ENCODE peak calls at places on chromosomes 11 and 22, in six cellular contexts. One of them, this sample, is unnamed.

GRCh38 chr22:35540600-35541253 is at the start of gene RASD2:
- DNase-seq in K562: peak; percentile 14
- DNase-seq in endothelial cell of umbilical vein: no peak
- DNase-seq in NB4: peak; percentile 55
- DNase-seq in HepG2: no peak
- DNase-seq in A549: peak; percentile 57
- DNase-seq in this sample: no peak

GRCh38 chr11:14075118-14075601 is 112.6 kb downstream of the SPON1 start:
- DNase-seq in HepG2: no peak
- DNase-seq in endothelial cell of umbilical vein: no peak
- DNase-seq in NB4: peak; percentile 12
- DNase-seq in K562: no peak
- DNase-seq in A549: no peak
- DNase-seq in this sample: no peak

GRCh38 chr11:103035656-103036434 is 56.1 kb downstream of the DCUN1D5 start:
- DNase-seq in endothelial cell of umbilical vein: peak; percentile 91
- DNase-seq in A549: peak; percentile 69
- DNase-seq in NB4: peak; percentile 86
- DNase-seq in HepG2: peak; percentile 53
- DNase-seq in K562: peak; percentile 72
- DNase-seq in this sample: peak; percentile 55

GRCh38 chr11:120912504-120912903 is 111.4 kb upstream of the TBCEL start:
- DNase-seq in A549: peak; percentile 51
- DNase-seq in K562: peak; percentile 26
- DNase-seq in NB4: peak; percentile 48
- DNase-seq in HepG2: peak; percentile 36
- DNase-seq in endothelial cell of umbilical vein: peak; percentile 26
- DNase-seq in this sample: no peak

GRCh38 chr11:72144807-72145565 is 9.5 kb downstream of the FOLR3 start:
- DNase-seq in HepG2: no peak
- DNase-seq in A549: peak; percentile 48
- DNase-seq in endothelial cell of umbilical vein: no peak
- DNase-seq in NB4: no peak
- DNase-seq in K562: no peak
- DNase-seq in this sample: no peak

GRCh38 chr22:30305906-30306628 is 16.8 kb upstream of the CASTOR1 start:
- DNase-seq in HepG2: no peak
- DNase-seq in A549: no peak
- DNase-seq in K562: peak; percentile 47
- DNase-seq in endothelial cell of umbilical vein: no peak
- DNase-seq in NB4: peak; percentile 60
- DNase-seq in this sample: no peak

GRCh38 chr11:2557381-2557780 is 112.6 kb downstream of the KCNQ1 start:
- DNase-seq in NB4: no peak
- DNase-seq in K562: no peak
- DNase-seq in endothelial cell of umbilical vein: no peak
- DNase-seq in A549: no peak
- DNase-seq in HepG2: no peak
- DNase-seq in this sample: no peak

GRCh38 chr11:47587039-47587675 is 679 bp downstream of the FAM180B start:
- DNase-seq in A549: no peak
- DNase-seq in K562: no peak
- DNase-seq in NB4: peak; percentile 70
- DNase-seq in HepG2: peak; percentile 24
- DNase-seq in endothelial cell of umbilical vein: no peak
- DNase-seq in this sample: no peak

GRCh38 chr11:46252373-46252914 is 25.0 kb upstream of the CREB3L1 start:
- DNase-seq in K562: no peak
- DNase-seq in A549: no peak
- DNase-seq in endothelial cell of umbilical vein: no peak
- DNase-seq in HepG2: peak; percentile 89
- DNase-seq in NB4: no peak
- DNase-seq in this sample: no peak

GRCh38 chr22:48054596-48054995 is 1292.1 kb downstream of the TBC1D22A start:
- DNase-seq in K562: no peak
- DNase-seq in endothelial cell of umbilical vein: no peak
- DNase-seq in A549: no peak
- DNase-seq in NB4: no peak
- DNase-seq in HepG2: no peak
- DNase-seq in this sample: no peak

GRCh38 chr11:34940026-34940677 is 23.7 kb downstream of the PDHX start:
- DNase-seq in A549: no peak
- DNase-seq in endothelial cell of umbilical vein: no peak
- DNase-seq in K562: peak; percentile 35
- DNase-seq in HepG2: no peak
- DNase-seq in NB4: no peak
- DNase-seq in this sample: no peak

GRCh38 chr22:41915035-41915782 is at the start of gene SHISA8:
- DNase-seq in A549: no peak
- DNase-seq in NB4: peak; percentile 58
- DNase-seq in K562: peak; percentile 61
- DNase-seq in endothelial cell of umbilical vein: peak; percentile 27
- DNase-seq in HepG2: no peak
- DNase-seq in this sample: no peak

GRCh38 chr11:16925495-16926065 is 88.6 kb downstream of the PLEKHA7 start:
- DNase-seq in endothelial cell of umbilical vein: peak; percentile 46
- DNase-seq in K562: no peak
- DNase-seq in A549: peak; percentile 50
- DNase-seq in HepG2: peak; percentile 64
- DNase-seq in NB4: no peak
- DNase-seq in this sample: no peak

GRCh38 chr11:109422755-109423113 is 744 bp downstream of the C11orf87 start:
- DNase-seq in NB4: no peak
- DNase-seq in HepG2: no peak
- DNase-seq in A549: no peak
- DNase-seq in endothelial cell of umbilical vein: no peak
- DNase-seq in K562: no peak
- DNase-seq in this sample: no peak

GRCh38 chr22:29203883-29204282 is 1.8 kb upstream of the EMID1 start:
- DNase-seq in HepG2: no peak
- DNase-seq in A549: no peak
- DNase-seq in NB4: peak; percentile 54
- DNase-seq in K562: no peak
- DNase-seq in endothelial cell of umbilical vein: no peak
- DNase-seq in this sample: no peak

GRCh38 chr11:68436985-68437926 is 23.3 kb upstream of the PPP6R3 start:
- DNase-seq in HepG2: no peak
- DNase-seq in A549: peak; percentile 37
- DNase-seq in K562: peak; percentile 70
- DNase-seq in NB4: peak; percentile 86
- DNase-seq in endothelial cell of umbilical vein: peak; percentile 87
- DNase-seq in this sample: no peak

GRCh38 chr11:63623513-63624140 is 9.4 kb upstream of the PLAAT3 start:
- DNase-seq in K562: no peak
- DNase-seq in HepG2: no peak
- DNase-seq in A549: no peak
- DNase-seq in NB4: no peak
- DNase-seq in endothelial cell of umbilical vein: no peak
- DNase-seq in this sample: no peak

GRCh38 chr11:79062814-79063762 is 377.7 kb downstream of the TENM4 start:
- DNase-seq in A549: peak; percentile 53
- DNase-seq in NB4: peak; percentile 17
- DNase-seq in endothelial cell of umbilical vein: peak; percentile 46
- DNase-seq in K562: peak; percentile 11
- DNase-seq in HepG2: peak; percentile 18
- DNase-seq in this sample: no peak

GRCh38 chr11:130454495-130455262 is 6.2 kb downstream of the ADAMTS15 start:
- DNase-seq in K562: no peak
- DNase-seq in A549: no peak
- DNase-seq in HepG2: no peak
- DNase-seq in endothelial cell of umbilical vein: no peak
- DNase-seq in NB4: no peak
- DNase-seq in this sample: no peak

GRCh38 chr11:101863361-101863760 is 51.4 kb upstream of the CEP126 start:
- DNase-seq in NB4: no peak
- DNase-seq in A549: no peak
- DNase-seq in HepG2: no peak
- DNase-seq in K562: no peak
- DNase-seq in endothelial cell of umbilical vein: peak; percentile 76
- DNase-seq in this sample: no peak

GRCh38 chr11:73308963-73309960 is 1.2 kb downstream of the ARHGEF17 start:
- DNase-seq in K562: peak; percentile 28
- DNase-seq in endothelial cell of umbilical vein: peak; percentile 92
- DNase-seq in NB4: peak; percentile 91
- DNase-seq in HepG2: peak; percentile 92
- DNase-seq in A549: peak; percentile 88
- DNase-seq in this sample: no peak

GRCh38 chr11:74288161-74288560 is 23.3 kb downstream of the P4HA3 start:
- DNase-seq in HepG2: no peak
- DNase-seq in A549: peak; percentile 94
- DNase-seq in endothelial cell of umbilical vein: peak; percentile 90
- DNase-seq in K562: peak; percentile 29
- DNase-seq in NB4: peak; percentile 16
- DNase-seq in this sample: no peak

GRCh38 chr22:23235425-23235824 is 55.1 kb downstream of the BCR start:
- DNase-seq in A549: no peak
- DNase-seq in endothelial cell of umbilical vein: no peak
- DNase-seq in HepG2: no peak
- DNase-seq in NB4: no peak
- DNase-seq in K562: no peak
- DNase-seq in this sample: no peak

DNA sequence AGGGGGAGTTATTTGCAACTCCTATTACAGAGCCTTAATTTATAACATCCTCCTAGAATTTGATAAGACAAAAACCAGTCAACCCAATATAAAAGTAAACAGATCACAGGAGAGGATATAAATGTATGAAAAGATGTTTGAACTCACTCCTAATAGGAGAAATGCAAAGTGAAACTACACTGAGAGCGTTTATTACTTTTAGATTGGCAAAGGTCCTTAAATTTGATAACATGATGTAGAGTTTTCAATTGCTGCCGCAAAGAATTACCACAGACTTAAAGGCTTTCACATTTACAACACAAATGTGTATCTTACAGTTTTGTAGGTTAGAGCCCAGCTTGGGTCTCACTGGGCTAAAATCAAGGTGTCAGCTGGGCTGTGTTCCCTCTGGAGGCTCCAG is 9.2 kb upstream of the POU2AF2 start:
- DNase-seq in K562: no peak
- DNase-seq in A549: no peak
- DNase-seq in NB4: no peak
- DNase-seq in endothelial cell of umbilical vein: no peak
- DNase-seq in HepG2: no peak
- DNase-seq in this sample: no peak
- TF ChIP-seq MYC in K562: no peak
- TF ChIP-seq MYC in A549: no peak
- TF ChIP-seq MYC in NB4: no peak
- TF ChIP-seq MYC in endothelial cell of umbilical vein: no peak
- TF ChIP-seq MYC in HepG2: no peak
- TF ChIP-seq MYC in this sample: no peak

GRCh38 chr11:59429924-59430516 is 3.8 kb upstream of the OR5A2 start:
- DNase-seq in HepG2: peak; percentile 53
- DNase-seq in NB4: peak; percentile 71
- DNase-seq in A549: peak; percentile 50
- DNase-seq in K562: peak; percentile 66
- DNase-seq in endothelial cell of umbilical vein: peak; percentile 54
- DNase-seq in this sample: peak; percentile 61
- TF ChIP-seq MYC in HepG2: no peak
- TF ChIP-seq MYC in NB4: no peak
- TF ChIP-seq MYC in A549: no peak
- TF ChIP-seq MYC in K562: no peak
- TF ChIP-seq MYC in endothelial cell of umbilical vein: no peak
- TF ChIP-seq MYC in this sample: no peak

GRCh38 chr22:25641650-25642049 is 77.2 kb downstream of the GRK3 start:
- DNase-seq in HepG2: no peak
- DNase-seq in K562: no peak
- DNase-seq in endothelial cell of umbilical vein: no peak
- DNase-seq in A549: no peak
- DNase-seq in NB4: no peak
- DNase-seq in this sample: no peak

GRCh38 chr22:25645964-25646363 is 81.5 kb downstream of the GRK3 start:
- DNase-seq in HepG2: no peak
- DNase-seq in endothelial cell of umbilical vein: no peak
- DNase-seq in NB4: no peak
- DNase-seq in K562: no peak
- DNase-seq in A549: no peak
- DNase-seq in this sample: no peak

GRCh38 chr22:25643232-25644000 is 78.9 kb downstream of the GRK3 start:
- DNase-seq in endothelial cell of umbilical vein: no peak
- DNase-seq in K562: no peak
- DNase-seq in A549: no peak
- DNase-seq in NB4: no peak
- DNase-seq in HepG2: no peak
- DNase-seq in this sample: peak; percentile 46

GRCh38 chr22:25645266-25645665 is 80.8 kb downstream of the GRK3 start:
- DNase-seq in HepG2: no peak
- DNase-seq in NB4: no peak
- DNase-seq in endothelial cell of umbilical vein: no peak
- DNase-seq in A549: no peak
- DNase-seq in K562: no peak
- DNase-seq in this sample: no peak

GRCh38 chr22:25644122-25644521 is 79.6 kb downstream of the GRK3 start:
- DNase-seq in endothelial cell of umbilical vein: no peak
- DNase-seq in A549: no peak
- DNase-seq in NB4: no peak
- DNase-seq in K562: no peak
- DNase-seq in HepG2: no peak
- DNase-seq in this sample: no peak
- TF ChIP-seq MYC in endothelial cell of umbilical vein: no peak
- TF ChIP-seq MYC in A549: no peak
- TF ChIP-seq MYC in NB4: no peak
- TF ChIP-seq MYC in K562: no peak
- TF ChIP-seq MYC in HepG2: no peak
- TF ChIP-seq MYC in this sample: no peak

DNA sequence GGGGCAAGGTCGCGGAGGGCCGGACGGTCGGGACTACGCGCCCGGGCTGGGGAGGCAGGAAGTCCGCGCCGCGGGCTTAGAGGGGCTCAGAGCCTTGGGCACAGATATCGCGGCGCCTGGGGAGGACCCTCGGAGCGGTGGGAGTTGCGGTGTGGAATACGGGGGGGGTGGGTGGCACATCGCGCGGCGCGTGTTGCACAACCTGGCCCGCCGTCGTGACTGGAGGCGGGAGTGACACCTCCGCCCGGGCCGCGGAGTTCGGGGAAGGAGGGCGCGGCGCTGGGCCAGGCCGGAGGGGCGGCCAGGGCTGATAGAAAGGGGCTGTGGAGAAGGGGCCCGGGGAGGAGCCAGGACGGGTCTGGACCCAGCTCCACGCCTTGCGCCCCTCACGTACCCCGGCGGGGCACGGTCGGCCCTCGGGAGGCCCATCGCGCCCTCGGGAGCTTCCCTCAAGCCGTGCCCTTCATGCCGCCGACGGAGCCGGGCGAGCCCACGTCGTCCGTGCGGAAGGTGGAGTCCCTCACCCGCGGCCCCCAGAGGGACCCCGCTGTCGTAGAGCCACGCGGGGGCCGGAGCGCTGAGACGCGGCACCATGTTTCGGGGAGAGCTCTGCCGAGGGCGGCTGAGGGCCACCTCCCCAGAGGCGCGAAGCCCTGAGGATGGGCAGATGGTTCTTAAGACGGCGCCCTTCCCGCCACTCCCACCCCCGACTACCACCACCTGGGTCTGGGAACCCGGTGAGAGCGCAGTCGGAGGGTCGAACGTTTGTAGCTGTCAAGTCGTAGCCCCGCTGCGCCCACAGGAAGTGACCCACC is 684 bp downstream of the IL17RA start:
- DNase-seq in endothelial cell of umbilical vein: no peak
- DNase-seq in HepG2: no peak
- DNase-seq in A549: no peak
- DNase-seq in NB4: peak; percentile 60
- DNase-seq in K562: peak; percentile 28
- DNase-seq in this sample: no peak
- TF ChIP-seq MYC in endothelial cell of umbilical vein: no peak
- TF ChIP-seq MYC in HepG2: no peak
- TF ChIP-seq MYC in A549: no peak
- TF ChIP-seq MYC in NB4: no peak
- TF ChIP-seq MYC in K562: no peak
- TF ChIP-seq MYC in this sample: no peak

GRCh38 chr11:134643115-134643514 is 231.1 kb upstream of the B3GAT1 start:
- DNase-seq in endothelial cell of umbilical vein: no peak
- DNase-seq in NB4: no peak
- DNase-seq in A549: no peak
- DNase-seq in K562: no peak
- DNase-seq in HepG2: no peak
- DNase-seq in this sample: no peak
- TF ChIP-seq MYC in endothelial cell of umbilical vein: no peak
- TF ChIP-seq MYC in NB4: no peak
- TF ChIP-seq MYC in A549: no peak
- TF ChIP-seq MYC in K562: no peak
- TF ChIP-seq MYC in HepG2: no peak
- TF ChIP-seq MYC in this sample: no peak

This sample was measured in GM12878.